ENCODE peak calls at places on chromosomes 2 and 18, in eight cellular contexts. K is lower leg skin, W is T-cell, X is NCI-H2227 treated with DMSO at 0.1 percent for 48 hours, O is nephron progenitor cell, J is KG1, I is NCI-H1694 treated with DMSO at 0.1 percent for 48 hours, H is NCI-H774. R is an unnamed sample.
A peak's percentile ranks its signal among the peaks of the same experiment; 100 is the strongest.

GRCh38 chr2:239498981-239499633 is 98.3 kb upstream of the HDAC4 start:
- DNase-seq in K (peak; percentile 92), W (no peak), X (no peak), O (no peak), J (no peak), I (no peak), H (no peak), R (no peak)

GRCh38 chr2:200373973-200374416 is 67.5 kb downstream of the SPATS2L start:
- DNase-seq in K (no peak), W (peak; percentile 21), X (no peak), O (no peak), J (peak; percentile 48), I (no peak), H (peak; percentile 42), R (no peak)

GRCh38 chr2:234992196-234992595 is 40.4 kb downstream of the SH3BP4 start:
- DNase-seq in K (no peak), W (no peak), X (no peak), O (no peak), J (no peak), I (no peak), H (no peak), R (no peak)

GRCh38 chr2:51013870-51014526 is 17.9 kb downstream of the NRXN1 start:
- DNase-seq in K (no peak), W (no peak), X (no peak), O (no peak), J (no peak), I (no peak), H (no peak), R (no peak)

GRCh38 chr2:45650851-45651414 is 542 bp upstream of the PRKCE start:
- DNase-seq in K (peak; percentile 99), W (peak; percentile 95), X (peak; percentile 88), O (peak; percentile 82), J (peak; percentile 71), I (peak; percentile 74), H (peak; percentile 72), R (peak; percentile 77)

GRCh38 chr18:31424383-31424988 is 23.1 kb upstream of the DSG3 start:
- DNase-seq in K (no peak), W (no peak), X (no peak), O (peak; percentile 57), J (peak; percentile 4), I (peak; percentile 2), H (no peak), R (peak; percentile 71)

GRCh38 chr2:195049372-195050031 is 607.5 kb upstream of the SLC39A10 start:
- DNase-seq in K (no peak), W (no peak), X (no peak), O (no peak), J (no peak), I (no peak), H (no peak), R (no peak)

GRCh38 chr18:25896178-25896780 is 194.1 kb downstream of the SS18 start:
- DNase-seq in K (no peak), W (no peak), X (no peak), O (peak; percentile 33), J (peak; percentile 53), I (peak; percentile 17), H (no peak), R (peak; percentile 50)

GRCh38 chr18:79869591-79870368 is 72.0 kb downstream of the KCNG2 start:
- DNase-seq in K (peak; percentile 75), W (no peak), X (no peak), O (no peak), J (no peak), I (no peak), H (no peak), R (no peak)

R was measured in glutamatergic neuron.